ENCODE peak calls at places on chromosomes 4 and X, in six cellular contexts. One of them, this sample, is unnamed.

GRCh38 chrX:27575565-27575964 is 14.6 kb upstream of the DCAF8L2 start:
- DNase-seq in MCF 10A: peak
- DNase-seq in cardiac fibroblast: peak
- DNase-seq in bronchial epithelial cell: peak
- DNase-seq in SHP77 treated with DMSO at 0.1 percent for 48 hours: no peak
- DNase-seq in RPMI8226: no peak
- DNase-seq in this sample: no peak

GRCh38 chr4:140579278-140579677 is 10.5 kb upstream of the UCP1 start:
- DNase-seq in cardiac fibroblast: no peak
- DNase-seq in MCF 10A: no peak
- DNase-seq in bronchial epithelial cell: no peak
- DNase-seq in RPMI8226: no peak
- DNase-seq in SHP77 treated with DMSO at 0.1 percent for 48 hours: no peak
- DNase-seq in this sample: no peak

GRCh38 chrX:130121505-130121800 is 11.2 kb upstream of the ELF4 start:
- DNase-seq in bronchial epithelial cell: no peak
- DNase-seq in RPMI8226: no peak
- DNase-seq in SHP77 treated with DMSO at 0.1 percent for 48 hours: no peak
- DNase-seq in MCF 10A: no peak
- DNase-seq in cardiac fibroblast: no peak
- DNase-seq in this sample: no peak

GRCh38 chrX:119118780-119119395 is 8.7 kb downstream of the KIAA1210 start:
- DNase-seq in SHP77 treated with DMSO at 0.1 percent for 48 hours: no peak
- DNase-seq in cardiac fibroblast: peak
- DNase-seq in bronchial epithelial cell: peak
- DNase-seq in RPMI8226: peak
- DNase-seq in MCF 10A: peak
- DNase-seq in this sample: peak

GRCh38 chr4:1204828-1205591 is 32.6 kb upstream of the SPON2 start:
- DNase-seq in bronchial epithelial cell: no peak
- DNase-seq in RPMI8226: no peak
- DNase-seq in SHP77 treated with DMSO at 0.1 percent for 48 hours: no peak
- DNase-seq in MCF 10A: no peak
- DNase-seq in cardiac fibroblast: no peak
- DNase-seq in this sample: peak

GRCh38 chr4:38046735-38047487 is 86.7 kb downstream of the PTTG2 start:
- DNase-seq in bronchial epithelial cell: no peak
- DNase-seq in cardiac fibroblast: no peak
- DNase-seq in MCF 10A: peak
- DNase-seq in SHP77 treated with DMSO at 0.1 percent for 48 hours: no peak
- DNase-seq in RPMI8226: no peak
- DNase-seq in this sample: no peak

GRCh38 chr4:88592600-88593448 is 544 bp downstream of the HERC3 start:
- DNase-seq in SHP77 treated with DMSO at 0.1 percent for 48 hours: peak
- DNase-seq in MCF 10A: peak
- DNase-seq in bronchial epithelial cell: peak
- DNase-seq in RPMI8226: peak
- DNase-seq in cardiac fibroblast: peak
- DNase-seq in this sample: peak

GRCh38 chr4:4866833-4867744 is 7.6 kb downstream of the MSX1 start:
- DNase-seq in MCF 10A: no peak
- DNase-seq in SHP77 treated with DMSO at 0.1 percent for 48 hours: no peak
- DNase-seq in cardiac fibroblast: no peak
- DNase-seq in RPMI8226: no peak
- DNase-seq in bronchial epithelial cell: no peak
- DNase-seq in this sample: no peak

GRCh38 chr4:121696641-121697461 is at the start of gene ANXA5:
- DNase-seq in MCF 10A: peak
- DNase-seq in bronchial epithelial cell: peak
- DNase-seq in cardiac fibroblast: peak
- DNase-seq in SHP77 treated with DMSO at 0.1 percent for 48 hours: peak
- DNase-seq in RPMI8226: peak
- DNase-seq in this sample: peak

GRCh38 chr4:145390566-145390965 is 91.1 kb upstream of the SMAD1 start:
- DNase-seq in cardiac fibroblast: no peak
- DNase-seq in SHP77 treated with DMSO at 0.1 percent for 48 hours: no peak
- DNase-seq in MCF 10A: no peak
- DNase-seq in RPMI8226: no peak
- DNase-seq in bronchial epithelial cell: no peak
- DNase-seq in this sample: no peak

GRCh38 chr4:66959207-66959606 is 586.1 kb downstream of the CENPC start:
- DNase-seq in cardiac fibroblast: no peak
- DNase-seq in bronchial epithelial cell: peak
- DNase-seq in SHP77 treated with DMSO at 0.1 percent for 48 hours: no peak
- DNase-seq in MCF 10A: no peak
- DNase-seq in RPMI8226: no peak
- DNase-seq in this sample: no peak

GRCh38 chr4:41377196-41377595 is 120.5 kb downstream of the UCHL1 start:
- DNase-seq in cardiac fibroblast: no peak
- DNase-seq in SHP77 treated with DMSO at 0.1 percent for 48 hours: no peak
- DNase-seq in MCF 10A: no peak
- DNase-seq in bronchial epithelial cell: no peak
- DNase-seq in RPMI8226: no peak
- DNase-seq in this sample: no peak

GRCh38 chr4:146654976-146655761 is 16.5 kb downstream of the POU4F2 start:
- DNase-seq in bronchial epithelial cell: no peak
- DNase-seq in MCF 10A: no peak
- DNase-seq in SHP77 treated with DMSO at 0.1 percent for 48 hours: no peak
- DNase-seq in cardiac fibroblast: no peak
- DNase-seq in RPMI8226: no peak
- DNase-seq in this sample: peak

GRCh38 chr4:17117746-17118145 is 219.3 kb upstream of the LDB2 start:
- DNase-seq in MCF 10A: no peak
- DNase-seq in cardiac fibroblast: no peak
- DNase-seq in SHP77 treated with DMSO at 0.1 percent for 48 hours: no peak
- DNase-seq in RPMI8226: no peak
- DNase-seq in bronchial epithelial cell: no peak
- DNase-seq in this sample: no peak

GRCh38 chrX:121579016-121579760 is 531.8 kb downstream of the GLUD2 start:
- DNase-seq in cardiac fibroblast: peak
- DNase-seq in bronchial epithelial cell: peak
- DNase-seq in SHP77 treated with DMSO at 0.1 percent for 48 hours: no peak
- DNase-seq in RPMI8226: peak
- DNase-seq in MCF 10A: peak
- DNase-seq in this sample: no peak

GRCh38 chrX:136616987-136617685 is 30.8 kb upstream of the CD40LG start:
- DNase-seq in cardiac fibroblast: no peak
- DNase-seq in MCF 10A: no peak
- DNase-seq in SHP77 treated with DMSO at 0.1 percent for 48 hours: no peak
- DNase-seq in RPMI8226: no peak
- DNase-seq in bronchial epithelial cell: no peak
- DNase-seq in this sample: no peak

GRCh38 chrX:2837961-2838360 is 9.2 kb downstream of the GYG2 start:
- DNase-seq in bronchial epithelial cell: no peak
- DNase-seq in MCF 10A: no peak
- DNase-seq in SHP77 treated with DMSO at 0.1 percent for 48 hours: no peak
- DNase-seq in RPMI8226: no peak
- DNase-seq in cardiac fibroblast: no peak
- DNase-seq in this sample: no peak

GRCh38 chrX:122092978-122093377 is 1045.6 kb downstream of the GLUD2 start:
- DNase-seq in cardiac fibroblast: no peak
- DNase-seq in MCF 10A: no peak
- DNase-seq in SHP77 treated with DMSO at 0.1 percent for 48 hours: no peak
- DNase-seq in RPMI8226: no peak
- DNase-seq in bronchial epithelial cell: no peak
- DNase-seq in this sample: no peak

GRCh38 chr4:5976921-5977320 is 41.3 kb downstream of the C4orf50 start:
- DNase-seq in bronchial epithelial cell: no peak
- DNase-seq in MCF 10A: no peak
- DNase-seq in RPMI8226: no peak
- DNase-seq in cardiac fibroblast: no peak
- DNase-seq in SHP77 treated with DMSO at 0.1 percent for 48 hours: no peak
- DNase-seq in this sample: no peak

GRCh38 chr4:44448548-44449443 is at the start of gene KCTD8:
- DNase-seq in RPMI8226: peak
- DNase-seq in MCF 10A: peak
- DNase-seq in bronchial epithelial cell: peak
- DNase-seq in SHP77 treated with DMSO at 0.1 percent for 48 hours: peak
- DNase-seq in cardiac fibroblast: peak
- DNase-seq in this sample: peak

GRCh38 chr4:185011408-185011807 is 6.9 kb upstream of the HELT start:
- DNase-seq in bronchial epithelial cell: no peak
- DNase-seq in MCF 10A: peak
- DNase-seq in SHP77 treated with DMSO at 0.1 percent for 48 hours: no peak
- DNase-seq in cardiac fibroblast: no peak
- DNase-seq in RPMI8226: peak
- DNase-seq in this sample: no peak

GRCh38 chr4:10006604-10007435 is 14.5 kb downstream of the SLC2A9 start:
- DNase-seq in SHP77 treated with DMSO at 0.1 percent for 48 hours: no peak
- DNase-seq in bronchial epithelial cell: peak
- DNase-seq in MCF 10A: peak
- DNase-seq in cardiac fibroblast: peak
- DNase-seq in RPMI8226: peak
- DNase-seq in this sample: no peak

This sample was measured in osteoblast.